ENCODE peak calls at places on chromosomes 4 and X, in eight cellular contexts. E is CD8-positive, alpha-beta T cell; K is right lobe of liver; J is psoas muscle; Z is IMR-90; W is uterus; B is HCT116; N is mammary epithelial cell. U is an unnamed sample.

GRCh38 chr4:90845777-90846176 is 718.6 kb downstream of the CCSER1 start:
- DNase-seq in B (no peak), Z (no peak), N (no peak), K (no peak), J (no peak), E (no peak), W (no peak), U (no peak)

GRCh38 chrX:119507206-119507605 is 39.0 kb downstream of the SLC25A5 start:
- DNase-seq in J (no peak), K (no peak), W (no peak), N (no peak), E (no peak), B (no peak), Z (no peak), U (no peak)

GRCh38 chr4:5797866-5798265 is 86.9 kb downstream of the EVC start:
- DNase-seq in W (no peak), J (no peak), Z (no peak), K (no peak), B (no peak), E (no peak), N (no peak), U (no peak)

GRCh38 chr4:20474119-20474518 is 222.4 kb downstream of the SLIT2 start:
- DNase-seq in K (no peak), N (peak; percentile 12), W (no peak), J (no peak), B (no peak), Z (peak; percentile 43), E (no peak), U (no peak)

GRCh38 chr4:72569719-72570235 is 756 bp upstream of the ADAMTS3 start:
- DNase-seq in K (no peak), W (no peak), J (peak; percentile 17), N (no peak), B (no peak), Z (peak; percentile 17), E (no peak), U (no peak)

GRCh38 chr4:8215001-8215427 is 15.9 kb downstream of the SH3TC1 start:
- DNase-seq in Z (peak; percentile 84), B (no peak), J (no peak), W (peak; percentile 54), N (no peak), K (no peak), E (no peak), U (peak; percentile 26)

GRCh38 chrX:101595739-101596419 is 21.9 kb downstream of the ARMCX6 start:
- DNase-seq in B (peak; percentile 58), N (peak; percentile 48), Z (peak; percentile 75), E (no peak), W (no peak), J (no peak), K (no peak), U (peak; percentile 27)

GRCh38 chr4:140755811-140756291 is 334 bp downstream of the TBC1D9 start:
- DNase-seq in Z (peak; percentile 46), E (no peak), K (peak; percentile 63), B (no peak), N (peak; percentile 53), J (peak; percentile 72), W (peak; percentile 54), U (peak; percentile 52)

GRCh38 chr4:51894246-51894645 is 51.3 kb downstream of the DCUN1D4 start:
- DNase-seq in W (no peak), B (no peak), N (peak; percentile 2), K (no peak), E (no peak), Z (peak; percentile 35), J (no peak), U (no peak)

GRCh38 chr4:102217345-102217744 is 127.9 kb downstream of the SLC39A8 start:
- DNase-seq in N (no peak), K (no peak), E (no peak), B (no peak), J (no peak), W (no peak), Z (no peak), U (no peak)

GRCh38 chr4:153114771-153115321 is 89.4 kb upstream of the TRIM2 start:
- DNase-seq in K (no peak), N (peak; percentile 90), J (no peak), E (peak; percentile 14), B (peak; percentile 69), Z (peak; percentile 84), W (no peak), U (no peak)

GRCh38 chr4:1172971-1173757 is 781 bp upstream of the SPON2 start:
- DNase-seq in B (no peak), N (no peak), J (peak; percentile 73), Z (peak; percentile 78), K (peak; percentile 79), W (peak; percentile 76), E (no peak), U (no peak)

GRCh38 chr4:80171251-80171650 is 26.1 kb upstream of the PRDM8 start:
- DNase-seq in E (no peak), K (no peak), Z (peak; percentile 62), J (no peak), B (no peak), N (no peak), W (no peak), U (no peak)

GRCh38 chrX:28223991-28224390 is 242.7 kb upstream of the DCAF8L1 start:
- DNase-seq in K (no peak), W (no peak), J (no peak), E (no peak), Z (no peak), N (no peak), B (no peak), U (no peak)

GRCh38 chr4:128502818-128503527 is 215.4 kb upstream of the PGRMC2 start:
- DNase-seq in N (no peak), Z (no peak), E (no peak), B (no peak), J (no peak), W (no peak), K (no peak), U (no peak)

GRCh38 chrX:112746812-112747630 is 67.3 kb upstream of the LHFPL1 start:
- DNase-seq in B (no peak), E (no peak), N (no peak), J (no peak), K (no peak), W (no peak), Z (peak; percentile 31), U (no peak)

GRCh38 chr4:56880572-56880971 is 27.1 kb upstream of the REST start:
- DNase-seq in W (no peak), Z (no peak), N (no peak), K (no peak), E (no peak), J (no peak), B (no peak), U (no peak)

GRCh38 chrX:152861116-152861515 is 30.3 kb downstream of the NSDHL start:
- DNase-seq in W (no peak), N (no peak), J (no peak), K (no peak), B (no peak), Z (peak; percentile 21), E (no peak), U (no peak)

GRCh38 chr4:42151568-42152506 is 618 bp downstream of the BEND4 start:
- DNase-seq in W (no peak), E (no peak), J (peak; percentile 49), B (no peak), K (no peak), Z (no peak), N (no peak), U (peak; percentile 15)

GRCh38 chrX:107118322-107119147 is at the start of gene RBM41:
- DNase-seq in B (peak; percentile 64), E (peak; percentile 52), J (peak; percentile 77), N (peak; percentile 74), W (peak; percentile 61), K (peak; percentile 85), Z (peak; percentile 67), U (peak; percentile 79)

GRCh38 chr4:41678086-41678485 is 70.4 kb downstream of the PHOX2B start:
- DNase-seq in J (no peak), Z (peak; percentile 60), K (no peak), N (no peak), B (no peak), E (no peak), W (no peak), U (no peak)

GRCh38 chr4:43886196-43886595 is 562.4 kb downstream of the KCTD8 start:
- DNase-seq in N (no peak), J (no peak), W (no peak), Z (no peak), K (no peak), E (no peak), B (no peak), U (no peak)

GRCh38 chr4:43882470-43882869 is 566.1 kb downstream of the KCTD8 start:
- DNase-seq in B (no peak), E (no peak), N (no peak), J (no peak), K (no peak), Z (no peak), W (no peak), U (no peak)
- H3K4me3 ChIP-seq in B (no peak overlapping the region), E (no peak overlapping the region), N (no peak overlapping the region), J (no peak overlapping the region), K (no peak overlapping the region), Z (no peak overlapping the region), W (no peak overlapping the region), U (no peak overlapping the region)

GRCh38 chrX:10077425-10078188 is 79.2 kb upstream of the CLCN4 start:
- DNase-seq in N (peak; percentile 8), K (no peak), B (no peak), E (no peak), J (no peak), Z (peak; percentile 83), W (no peak), U (no peak)
- H3K27ac ChIP-seq in N (no peak overlapping the region), K (no peak overlapping the region), B (no peak overlapping the region), E (no peak overlapping the region), J (no peak overlapping the region), Z (peak overlapping the region; percentile 39), W (no peak overlapping the region), U (no peak overlapping the region)

DNA sequence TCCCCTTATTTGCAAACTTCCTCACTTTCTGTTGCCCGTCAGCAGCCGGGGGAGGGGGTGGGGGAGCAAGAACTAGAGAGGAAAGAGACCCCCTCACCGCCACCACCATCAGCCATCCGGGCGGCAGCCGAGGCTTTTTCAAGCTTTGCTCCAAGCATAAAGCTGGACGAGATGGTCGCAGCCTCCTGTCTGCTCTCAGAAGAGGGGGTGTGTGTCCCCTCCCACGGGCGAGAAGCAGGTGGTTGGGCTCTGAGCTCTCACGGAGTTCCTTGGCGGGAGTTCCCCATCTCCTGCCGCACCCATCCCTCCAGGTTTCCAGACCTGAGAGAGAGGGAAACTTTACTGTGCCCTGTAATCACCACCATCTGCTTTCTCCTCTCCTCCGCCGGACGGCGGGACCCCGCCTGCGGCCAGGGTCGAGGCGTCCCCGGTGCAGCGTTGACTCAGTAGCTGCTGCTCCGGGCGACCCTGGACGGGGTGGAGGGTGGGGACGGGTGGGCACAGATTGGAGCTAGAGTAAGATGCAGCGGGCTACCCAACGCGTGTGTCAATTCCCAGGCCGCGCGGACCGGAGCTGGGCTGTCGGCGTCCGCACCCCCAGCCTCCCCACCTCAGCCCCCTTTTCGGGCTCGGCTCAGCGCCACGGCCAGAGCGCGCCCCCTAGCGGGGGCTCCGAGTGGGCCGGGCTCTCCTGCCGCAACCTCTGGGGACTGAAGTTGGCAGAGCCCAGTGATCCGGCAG is 4.8 kb upstream of the ARX start:
- DNase-seq in B (no peak), J (peak; percentile 54), Z (no peak), N (no peak), W (no peak), K (no peak), E (no peak), U (no peak)
- TF ChIP-seq CTCF in B (peak; percentile 41), J (peak; percentile 49), Z (peak; percentile 43), N (peak; percentile 24), W (no peak), K (peak; percentile 19), E (peak; percentile 35), U (no peak)

DNA sequence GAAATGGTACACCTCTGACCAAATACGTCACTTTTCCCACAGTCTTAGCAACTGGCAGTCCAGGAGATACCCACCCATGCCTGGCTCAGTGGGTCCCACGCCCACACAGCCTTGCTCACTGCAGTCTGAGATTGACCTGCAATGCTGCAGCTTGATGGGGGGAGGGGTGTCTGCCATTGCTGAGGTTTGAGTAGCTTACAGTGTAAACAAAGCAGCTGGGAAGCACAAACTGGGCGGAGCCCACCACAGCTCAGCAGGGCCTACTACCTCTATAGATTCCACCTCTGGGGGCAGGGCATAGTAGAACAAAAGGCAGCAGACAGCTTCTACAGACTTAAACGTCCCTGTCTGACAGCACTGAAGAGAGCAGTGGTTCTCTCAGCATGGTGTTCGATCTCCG is 52.7 kb downstream of the AMER1 start:
- DNase-seq in Z (no peak), B (no peak), J (no peak), N (no peak), W (no peak), E (no peak), K (no peak), U (no peak)
- H3K4me3 ChIP-seq in Z (no peak overlapping the region), B (no peak overlapping the region), J (no peak overlapping the region), N (no peak overlapping the region), W (no peak overlapping the region), E (no peak overlapping the region), K (no peak overlapping the region), U (no peak overlapping the region)

U was measured in pancreas.